ENCODE peak calls at places on chromosomes 13 and 19, in six cellular contexts. One of them, this sample, is unnamed.

GRCh38 chr13:112643759-112644459 is 45.9 kb upstream of the ATP11A start:
- DNase-seq in RWPE1: no peak
- DNase-seq in IMR-90: no peak
- DNase-seq in heart right ventricle: no peak
- DNase-seq in upper lobe of right lung: peak
- DNase-seq in AG09319: no peak
- DNase-seq in this sample: no peak

GRCh38 chr19:6718741-6719539 is 1.5 kb downstream of the C3 start:
- DNase-seq in RWPE1: peak
- DNase-seq in IMR-90: no peak
- DNase-seq in AG09319: no peak
- DNase-seq in upper lobe of right lung: peak
- DNase-seq in heart right ventricle: no peak
- DNase-seq in this sample: no peak

GRCh38 chr19:45423033-45423588 is 606 bp downstream of the ERCC1 start:
- DNase-seq in upper lobe of right lung: no peak
- DNase-seq in RWPE1: no peak
- DNase-seq in IMR-90: no peak
- DNase-seq in AG09319: no peak
- DNase-seq in heart right ventricle: no peak
- DNase-seq in this sample: no peak

GRCh38 chr13:51541809-51542258 is 42.4 kb upstream of the WDFY2 start:
- DNase-seq in RWPE1: no peak
- DNase-seq in upper lobe of right lung: no peak
- DNase-seq in AG09319: no peak
- DNase-seq in IMR-90: no peak
- DNase-seq in heart right ventricle: peak
- DNase-seq in this sample: no peak

GRCh38 chr13:111337741-111338140 is 17.3 kb downstream of the TEX29 start:
- DNase-seq in IMR-90: peak
- DNase-seq in RWPE1: no peak
- DNase-seq in heart right ventricle: no peak
- DNase-seq in upper lobe of right lung: no peak
- DNase-seq in AG09319: no peak
- DNase-seq in this sample: no peak

GRCh38 chr13:111508164-111508870 is 187.9 kb downstream of the TEX29 start:
- DNase-seq in upper lobe of right lung: no peak
- DNase-seq in RWPE1: no peak
- DNase-seq in AG09319: no peak
- DNase-seq in IMR-90: no peak
- DNase-seq in heart right ventricle: no peak
- DNase-seq in this sample: no peak

GRCh38 chr19:34888091-34888490 is 38.6 kb upstream of the ZNF30 start:
- DNase-seq in upper lobe of right lung: no peak
- DNase-seq in IMR-90: no peak
- DNase-seq in AG09319: no peak
- DNase-seq in heart right ventricle: no peak
- DNase-seq in RWPE1: no peak
- DNase-seq in this sample: no peak

GRCh38 chr13:112929778-112930055 is 39.3 kb upstream of the MCF2L start:
- DNase-seq in IMR-90: no peak
- DNase-seq in heart right ventricle: no peak
- DNase-seq in upper lobe of right lung: no peak
- DNase-seq in RWPE1: no peak
- DNase-seq in AG09319: no peak
- DNase-seq in this sample: no peak

GRCh38 chr13:102659168-102659713 is 35.6 kb downstream of the METTL21C start:
- DNase-seq in RWPE1: no peak
- DNase-seq in AG09319: no peak
- DNase-seq in heart right ventricle: no peak
- DNase-seq in IMR-90: no peak
- DNase-seq in upper lobe of right lung: no peak
- DNase-seq in this sample: no peak

GRCh38 chr19:1027953-1028902 is 1.8 kb downstream of the CNN2 start:
- DNase-seq in AG09319: peak
- DNase-seq in upper lobe of right lung: peak
- DNase-seq in heart right ventricle: peak
- DNase-seq in IMR-90: peak
- DNase-seq in RWPE1: peak
- DNase-seq in this sample: peak

GRCh38 chr13:48400820-48401219 is 12.1 kb downstream of the LPAR6 start:
- DNase-seq in AG09319: peak
- DNase-seq in heart right ventricle: no peak
- DNase-seq in upper lobe of right lung: no peak
- DNase-seq in RWPE1: peak
- DNase-seq in IMR-90: peak
- DNase-seq in this sample: no peak

GRCh38 chr19:13160557-13160956 is 10.3 kb downstream of the IER2 start:
- DNase-seq in heart right ventricle: no peak
- DNase-seq in upper lobe of right lung: no peak
- DNase-seq in IMR-90: peak
- DNase-seq in AG09319: no peak
- DNase-seq in RWPE1: no peak
- DNase-seq in this sample: no peak

GRCh38 chr13:21322304-21322965 is 136.7 kb downstream of the ZDHHC20 start:
- DNase-seq in upper lobe of right lung: no peak
- DNase-seq in RWPE1: no peak
- DNase-seq in AG09319: no peak
- DNase-seq in heart right ventricle: no peak
- DNase-seq in IMR-90: no peak
- DNase-seq in this sample: no peak

GRCh38 chr13:113607056-113607455 is 22.5 kb downstream of the TFDP1 start:
- DNase-seq in AG09319: no peak
- DNase-seq in RWPE1: no peak
- DNase-seq in heart right ventricle: no peak
- DNase-seq in upper lobe of right lung: no peak
- DNase-seq in IMR-90: no peak
- DNase-seq in this sample: no peak

GRCh38 chr19:28563964-28564914 is 648.7 kb downstream of the UQCRFS1 start:
- DNase-seq in upper lobe of right lung: no peak
- DNase-seq in RWPE1: no peak
- DNase-seq in heart right ventricle: no peak
- DNase-seq in AG09319: no peak
- DNase-seq in IMR-90: no peak
- DNase-seq in this sample: no peak

GRCh38 chr19:1830978-1831377 is 17.3 kb downstream of the REXO1 start:
- DNase-seq in RWPE1: no peak
- DNase-seq in heart right ventricle: no peak
- DNase-seq in IMR-90: no peak
- DNase-seq in upper lobe of right lung: no peak
- DNase-seq in AG09319: no peak
- DNase-seq in this sample: no peak

GRCh38 chr13:109630281-109630680 is 156.1 kb downstream of the IRS2 start:
- DNase-seq in upper lobe of right lung: no peak
- DNase-seq in RWPE1: no peak
- DNase-seq in heart right ventricle: no peak
- DNase-seq in IMR-90: peak
- DNase-seq in AG09319: no peak
- DNase-seq in this sample: no peak

GRCh38 chr19:58518261-58519086 is 1.1 kb downstream of the ZBTB45 start:
- DNase-seq in AG09319: no peak
- DNase-seq in RWPE1: no peak
- DNase-seq in upper lobe of right lung: no peak
- DNase-seq in heart right ventricle: no peak
- DNase-seq in IMR-90: no peak
- DNase-seq in this sample: no peak
- TF ChIP-seq CTCF in AG09319: no peak
- TF ChIP-seq CTCF in RWPE1: no peak
- TF ChIP-seq CTCF in upper lobe of right lung: no peak
- TF ChIP-seq CTCF in heart right ventricle: no peak
- TF ChIP-seq CTCF in IMR-90: no peak
- TF ChIP-seq CTCF in this sample: no peak

DNA sequence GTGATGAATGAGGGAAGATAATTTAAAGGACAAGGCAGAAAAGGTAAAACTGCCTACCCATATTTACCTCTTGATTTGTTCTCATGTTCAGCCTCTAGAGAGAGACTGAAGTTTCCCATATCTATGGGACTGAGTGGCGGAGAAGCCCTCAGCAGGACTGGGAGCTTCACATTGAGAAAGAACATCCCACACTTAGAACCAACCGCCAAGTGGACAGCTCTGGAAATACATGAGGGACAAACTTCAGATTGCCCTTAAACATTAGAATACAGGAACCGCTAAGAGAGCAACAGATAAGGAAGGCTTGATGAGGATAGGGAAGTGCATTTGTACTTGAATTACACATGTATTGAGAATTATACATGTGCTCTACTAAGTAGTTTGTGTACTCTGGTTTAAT is 316.0 kb upstream of the MIR17HG start:
- DNase-seq in upper lobe of right lung: no peak
- DNase-seq in RWPE1: no peak
- DNase-seq in AG09319: no peak
- DNase-seq in IMR-90: no peak
- DNase-seq in heart right ventricle: no peak
- DNase-seq in this sample: no peak
- TF ChIP-seq CTCF in upper lobe of right lung: no peak
- TF ChIP-seq CTCF in RWPE1: no peak
- TF ChIP-seq CTCF in AG09319: no peak
- TF ChIP-seq CTCF in IMR-90: no peak
- TF ChIP-seq CTCF in heart right ventricle: no peak
- TF ChIP-seq CTCF in this sample: peak

GRCh38 chr19:17303167-17303939 is at the start of gene ABHD8:
- DNase-seq in upper lobe of right lung: peak
- DNase-seq in RWPE1: peak
- DNase-seq in heart right ventricle: peak
- DNase-seq in AG09319: peak
- DNase-seq in IMR-90: peak
- DNase-seq in this sample: peak
- TF ChIP-seq CTCF in upper lobe of right lung: peak
- TF ChIP-seq CTCF in RWPE1: peak
- TF ChIP-seq CTCF in heart right ventricle: peak
- TF ChIP-seq CTCF in AG09319: peak
- TF ChIP-seq CTCF in IMR-90: peak
- TF ChIP-seq CTCF in this sample: peak

GRCh38 chr13:27556109-27556508 is 64.2 kb downstream of the LNX2 start:
- DNase-seq in upper lobe of right lung: no peak
- DNase-seq in AG09319: peak
- DNase-seq in IMR-90: peak
- DNase-seq in RWPE1: no peak
- DNase-seq in heart right ventricle: no peak
- DNase-seq in this sample: no peak
- TF ChIP-seq CTCF in upper lobe of right lung: peak
- TF ChIP-seq CTCF in AG09319: peak
- TF ChIP-seq CTCF in IMR-90: peak
- TF ChIP-seq CTCF in RWPE1: no peak
- TF ChIP-seq CTCF in heart right ventricle: peak
- TF ChIP-seq CTCF in this sample: no peak

GRCh38 chr19:11964496-11964857 is 363 bp upstream of the ZNF763 start:
- DNase-seq in upper lobe of right lung: peak
- DNase-seq in RWPE1: no peak
- DNase-seq in IMR-90: no peak
- DNase-seq in AG09319: no peak
- DNase-seq in heart right ventricle: peak
- DNase-seq in this sample: no peak
- TF ChIP-seq CTCF in upper lobe of right lung: peak
- TF ChIP-seq CTCF in RWPE1: no peak
- TF ChIP-seq CTCF in IMR-90: peak
- TF ChIP-seq CTCF in AG09319: peak
- TF ChIP-seq CTCF in heart right ventricle: no peak
- TF ChIP-seq CTCF in this sample: no peak

DNA sequence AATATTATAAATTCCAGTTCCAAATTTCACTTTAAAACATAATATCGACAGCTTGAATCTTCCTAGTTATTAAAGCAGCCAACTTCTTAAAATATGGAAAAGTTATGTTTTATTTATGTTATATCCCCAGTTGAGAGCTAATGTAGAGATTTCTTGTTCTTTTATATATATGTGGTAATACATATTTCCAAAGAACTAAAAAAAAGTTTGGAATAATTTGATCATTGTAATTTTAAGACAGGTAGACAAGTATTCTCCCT is 781 bp upstream of the TBC1D4 start:
- DNase-seq in AG09319: no peak
- DNase-seq in upper lobe of right lung: no peak
- DNase-seq in IMR-90: no peak
- DNase-seq in heart right ventricle: no peak
- DNase-seq in RWPE1: no peak
- DNase-seq in this sample: no peak
- TF ChIP-seq CTCF in AG09319: no peak
- TF ChIP-seq CTCF in upper lobe of right lung: no peak
- TF ChIP-seq CTCF in IMR-90: no peak
- TF ChIP-seq CTCF in heart right ventricle: no peak
- TF ChIP-seq CTCF in RWPE1: peak
- TF ChIP-seq CTCF in this sample: no peak

DNA sequence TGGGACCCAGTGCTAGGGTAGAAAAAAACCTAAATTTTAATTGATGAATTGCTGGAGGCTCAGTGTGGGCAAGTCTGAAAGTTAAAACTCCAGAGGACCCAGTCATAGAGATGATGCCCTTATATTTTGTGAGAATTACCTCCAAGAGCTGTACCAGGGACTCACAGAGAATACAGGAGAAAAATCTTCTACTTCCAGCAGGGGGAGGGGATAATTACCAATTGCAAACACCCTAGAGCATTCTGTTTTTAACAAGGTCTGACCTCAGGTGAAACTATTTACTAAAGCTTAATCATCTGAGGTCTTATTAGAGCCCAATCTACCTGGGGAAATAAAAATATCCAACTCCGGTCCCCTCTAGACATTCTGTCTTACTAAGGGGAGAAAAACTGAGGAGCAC is 994.7 kb upstream of the MIR17HG start:
- DNase-seq in upper lobe of right lung: no peak
- DNase-seq in RWPE1: no peak
- DNase-seq in IMR-90: no peak
- DNase-seq in AG09319: no peak
- DNase-seq in heart right ventricle: no peak
- DNase-seq in this sample: no peak
- TF ChIP-seq CTCF in upper lobe of right lung: no peak
- TF ChIP-seq CTCF in RWPE1: no peak
- TF ChIP-seq CTCF in IMR-90: no peak
- TF ChIP-seq CTCF in AG09319: no peak
- TF ChIP-seq CTCF in heart right ventricle: no peak
- TF ChIP-seq CTCF in this sample: no peak

DNA sequence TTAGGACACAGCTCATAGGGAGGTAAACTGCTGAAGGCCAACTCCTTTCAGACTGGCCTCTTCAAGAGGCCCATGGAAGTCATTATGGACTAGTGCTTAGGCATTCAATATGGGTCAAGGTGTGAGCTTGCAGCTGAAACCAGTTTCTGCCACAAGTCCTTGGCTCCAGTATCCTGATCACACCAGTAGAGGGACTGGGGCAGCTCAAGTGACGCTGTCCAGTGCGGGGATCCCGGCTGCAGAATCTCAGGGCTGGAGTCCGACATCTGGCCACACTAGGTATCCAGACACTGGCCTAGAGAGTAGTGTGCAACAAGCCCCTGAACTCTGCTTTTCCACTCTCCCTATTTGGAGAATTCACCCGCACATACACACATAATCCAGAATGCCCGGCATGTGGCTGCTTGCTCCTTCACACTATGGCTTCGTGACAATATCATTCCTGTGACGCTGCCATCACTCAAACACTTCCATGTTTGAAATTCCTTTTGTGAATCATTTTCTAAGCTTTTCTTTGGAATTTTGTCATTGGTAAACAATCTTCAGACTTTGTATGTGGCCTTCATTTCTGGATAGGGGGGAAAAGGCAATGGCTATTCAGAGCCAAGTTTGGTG is 425.1 kb downstream of the EFNB2 start:
- DNase-seq in IMR-90: peak
- DNase-seq in AG09319: no peak
- DNase-seq in RWPE1: no peak
- DNase-seq in heart right ventricle: no peak
- DNase-seq in upper lobe of right lung: no peak
- DNase-seq in this sample: no peak
- TF ChIP-seq CTCF in IMR-90: no peak
- TF ChIP-seq CTCF in AG09319: no peak
- TF ChIP-seq CTCF in RWPE1: no peak
- TF ChIP-seq CTCF in heart right ventricle: no peak
- TF ChIP-seq CTCF in upper lobe of right lung: no peak
- TF ChIP-seq CTCF in this sample: no peak

This sample was measured in endothelial cell.